ENCODE peak calls at places on chromosomes 13 and 19, in six cellular contexts. F, X, L, C, P and N are unnamed samples.

GRCh38 chr19:45785097-45785496 is 2.8 kb upstream of the DMPK start:
- DNase-seq in F (no peak), X (no peak), L (no peak), C (no peak), P (no peak), N (no peak)

GRCh38 chr13:59038824-59039223 is 1124.9 kb downstream of the DIAPH3 start:
- DNase-seq in F (no peak), X (peak; percentile 52), L (peak; percentile 15), C (peak; percentile 11), P (no peak), N (no peak)

GRCh38 chr19:44803442-44804428 is 5.2 kb upstream of the BCAM start:
- DNase-seq in F (no peak), X (no peak), L (no peak), C (no peak), P (no peak), N (no peak)

GRCh38 chr19:1774999-1775772 is 21.9 kb downstream of the ONECUT3 start:
- DNase-seq in F (no peak), X (no peak), L (no peak), C (no peak), P (no peak), N (no peak)

GRCh38 chr13:43516401-43516826 is 270.4 kb downstream of the ENOX1 start:
- DNase-seq in F (no peak), X (peak; percentile 8), L (peak; percentile 18), C (no peak), P (no peak), N (peak; percentile 76)

GRCh38 chr19:2327773-2328400 is 499 bp downstream of the LSM7 start:
- DNase-seq in F (peak; percentile 91), X (peak; percentile 80), L (no peak), C (no peak), P (no peak), N (peak; percentile 79)

GRCh38 chr19:9865732-9866627 is 30.9 kb downstream of the PIN1 start:
- DNase-seq in F (no peak), X (no peak), L (no peak), C (peak; percentile 68), P (no peak), N (no peak)

GRCh38 chr13:97429681-97430081 is 4.3 kb upstream of the RAP2A start:
- DNase-seq in F (no peak), X (peak; percentile 86), L (no peak), C (no peak), P (no peak), N (peak; percentile 23)

GRCh38 chr13:111961793-111962192 is 105.2 kb upstream of the SOX1 start:
- DNase-seq in F (no peak), X (no peak), L (no peak), C (no peak), P (no peak), N (no peak)

GRCh38 chr13:107518292-107518691 is 697.0 kb downstream of the LIG4 start:
- DNase-seq in F (no peak), X (no peak), L (no peak), C (no peak), P (no peak), N (peak; percentile 24)

GRCh38 chr13:112332727-112333126 is 43.4 kb upstream of the SPACA7 start:
- DNase-seq in F (no peak), X (no peak), L (no peak), C (no peak), P (no peak), N (no peak)

GRCh38 chr13:75507027-75508001 is 25.3 kb upstream of the TBC1D4 start:
- DNase-seq in F (no peak), X (peak; percentile 32), L (no peak), C (no peak), P (no peak), N (no peak)

GRCh38 chr13:109156181-109156935 is 526.9 kb downstream of the MYO16 start:
- DNase-seq in F (no peak), X (no peak), L (no peak), C (no peak), P (no peak), N (peak; percentile 88)

GRCh38 chr13:102376314-102376713 is 25.5 kb downstream of the FGF14 start:
- DNase-seq in F (no peak), X (no peak), L (no peak), C (no peak), P (no peak), N (no peak)

GRCh38 chr13:21481359-21481758 is 22.3 kb upstream of the ZDHHC20 start:
- DNase-seq in F (no peak), X (no peak), L (no peak), C (no peak), P (no peak), N (no peak)

GRCh38 chr19:3146677-3147100 is 10.9 kb downstream of the GNA15 start:
- DNase-seq in F (no peak), X (no peak), L (no peak), C (no peak), P (no peak), N (no peak)

GRCh38 chr13:68551701-68552522 is 1321.8 kb upstream of the PCDH9 start:
- DNase-seq in F (no peak), X (no peak), L (no peak), C (no peak), P (no peak), N (no peak)

GRCh38 chr13:113546571-113547247 is 37.8 kb upstream of the TFDP1 start:
- DNase-seq in F (no peak), X (no peak), L (peak; percentile 61), C (no peak), P (no peak), N (no peak)

GRCh38 chr19:45103200-45103624 is 10.2 kb downstream of the PPP1R37 start:
- DNase-seq in F (no peak), X (peak; percentile 57), L (no peak), C (no peak), P (no peak), N (peak; percentile 23)

GRCh38 chr19:46361915-46362314 is 15.0 kb downstream of the PPP5C start:
- DNase-seq in F (no peak), X (no peak), L (no peak), C (no peak), P (no peak), N (no peak)

GRCh38 chr19:54523403-54523802 is 20.8 kb downstream of the LAIR2 start:
- DNase-seq in F (no peak), X (peak; percentile 28), L (no peak), C (no peak), P (no peak), N (peak; percentile 11)

GRCh38 chr19:2728783-2729387 is 7.7 kb upstream of the DIRAS1 start:
- DNase-seq in F (no peak), X (no peak), L (no peak), C (no peak), P (no peak), N (no peak)

GRCh38 chr13:21354721-21355120 is 104.4 kb downstream of the ZDHHC20 start:
- DNase-seq in F (no peak), X (no peak), L (no peak), C (no peak), P (no peak), N (no peak)

GRCh38 chr13:113046883-113047244 is 58.7 kb upstream of the F7 start:
- DNase-seq in F (no peak), X (no peak), L (no peak), C (no peak), P (no peak), N (no peak)

GRCh38 chr19:36051236-36051635 is 2.8 kb downstream of the THAP8 start:
- DNase-seq in F (no peak), X (no peak), L (no peak), C (peak; percentile 7), P (no peak), N (no peak)

GRCh38 chr13:91381371-91381770 is 17.1 kb upstream of the GPC5 start:
- DNase-seq in F (no peak), X (peak; percentile 75), L (no peak), C (no peak), P (no peak), N (peak; percentile 41)

GRCh38 chr19:35856001-35856400 is 710 bp upstream of the KIRREL2 start:
- DNase-seq in F (no peak), X (no peak), L (no peak), C (no peak), P (peak; percentile 85), N (no peak)

GRCh38 chr19:3580156-3580955 is 4.9 kb upstream of the GIPC3 start:
- DNase-seq in F (no peak), X (no peak), L (peak; percentile 44), C (no peak), P (no peak), N (peak; percentile 95)

GRCh38 chr13:90545070-90545840 is 802.2 kb upstream of the MIR17HG start:
- DNase-seq in F (no peak), X (no peak), L (no peak), C (no peak), P (no peak), N (peak; percentile 22)

GRCh38 chr13:22964245-22964966 is 216.4 kb upstream of the SGCG start:
- DNase-seq in F (no peak), X (no peak), L (no peak), C (no peak), P (no peak), N (no peak)

GRCh38 chr19:861756-862528 is 2.5 kb downstream of the CFD start:
- DNase-seq in F (peak; percentile 49), X (no peak), L (no peak), C (peak; percentile 68), P (no peak), N (peak; percentile 28)